ENCODE peak calls at places on chromosomes 6 and 20, in five cellular contexts. One of them, this sample, is unnamed.
A peak's percentile ranks its signal among the peaks of the same experiment; 100 is the strongest.

GRCh38 chr20:46631874-46632446 is 19.3 kb downstream of the SLC13A3 start:
- DNase-seq in stomach: no peak
- DNase-seq in GM23248: no peak
- DNase-seq in left ventricle myocardium inferior: no peak
- DNase-seq in brain microvascular endothelial cell: no peak
- DNase-seq in this sample: no peak

GRCh38 chr6:148538251-148539190 is 195.9 kb downstream of the SASH1 start:
- DNase-seq in stomach: no peak
- DNase-seq in GM23248: peak; percentile 75
- DNase-seq in left ventricle myocardium inferior: no peak
- DNase-seq in brain microvascular endothelial cell: no peak
- DNase-seq in this sample: no peak

GRCh38 chr6:105322499-105323231 is 80.2 kb downstream of the PREP start:
- DNase-seq in left ventricle myocardium inferior: no peak
- DNase-seq in brain microvascular endothelial cell: no peak
- DNase-seq in stomach: no peak
- DNase-seq in GM23248: no peak
- DNase-seq in this sample: no peak

GRCh38 chr20:57594092-57594911 is 25.9 kb downstream of the ZBP1 start:
- DNase-seq in stomach: peak; percentile 62
- DNase-seq in GM23248: peak; percentile 47
- DNase-seq in brain microvascular endothelial cell: no peak
- DNase-seq in left ventricle myocardium inferior: peak; percentile 49
- DNase-seq in this sample: peak; percentile 70

GRCh38 chr6:1619106-1619665 is 9.5 kb downstream of the FOXC1 start:
- DNase-seq in brain microvascular endothelial cell: no peak
- DNase-seq in stomach: no peak
- DNase-seq in GM23248: no peak
- DNase-seq in left ventricle myocardium inferior: no peak
- DNase-seq in this sample: no peak

GRCh38 chr20:4069741-4070140 is 54.4 kb upstream of the RNF24 start:
- DNase-seq in brain microvascular endothelial cell: no peak
- DNase-seq in stomach: no peak
- DNase-seq in left ventricle myocardium inferior: no peak
- DNase-seq in GM23248: peak; percentile 70
- DNase-seq in this sample: no peak

GRCh38 chr6:74567891-74568290 is 638.0 kb downstream of the COL12A1 start:
- DNase-seq in brain microvascular endothelial cell: no peak
- DNase-seq in left ventricle myocardium inferior: no peak
- DNase-seq in stomach: no peak
- DNase-seq in GM23248: no peak
- DNase-seq in this sample: no peak

GRCh38 chr6:135304883-135305282 is 123.8 kb downstream of the MYB start:
- DNase-seq in GM23248: no peak
- DNase-seq in stomach: no peak
- DNase-seq in brain microvascular endothelial cell: no peak
- DNase-seq in left ventricle myocardium inferior: no peak
- DNase-seq in this sample: no peak

GRCh38 chr6:44850367-44850766 is 462.9 kb downstream of the CDC5L start:
- DNase-seq in left ventricle myocardium inferior: no peak
- DNase-seq in stomach: no peak
- DNase-seq in GM23248: no peak
- DNase-seq in brain microvascular endothelial cell: no peak
- DNase-seq in this sample: no peak

GRCh38 chr6:26003102-26003694 is 40.6 kb downstream of the TRIM38 start:
- DNase-seq in stomach: peak; percentile 66
- DNase-seq in brain microvascular endothelial cell: peak; percentile 54
- DNase-seq in left ventricle myocardium inferior: no peak
- DNase-seq in GM23248: peak; percentile 66
- DNase-seq in this sample: peak; percentile 76

GRCh38 chr20:39318911-39319310 is 356.8 kb downstream of the DHX35 start:
- DNase-seq in stomach: no peak
- DNase-seq in GM23248: no peak
- DNase-seq in left ventricle myocardium inferior: no peak
- DNase-seq in brain microvascular endothelial cell: no peak
- DNase-seq in this sample: no peak

GRCh38 chr6:1110164-1110563 is 201.7 kb upstream of the FOXQ1 start:
- DNase-seq in stomach: no peak
- DNase-seq in brain microvascular endothelial cell: no peak
- DNase-seq in left ventricle myocardium inferior: no peak
- DNase-seq in GM23248: no peak
- DNase-seq in this sample: no peak

GRCh38 chr6:47230579-47230978 is 79.1 kb downstream of the TNFRSF21 start:
- DNase-seq in left ventricle myocardium inferior: no peak
- DNase-seq in stomach: no peak
- DNase-seq in GM23248: no peak
- DNase-seq in brain microvascular endothelial cell: no peak
- DNase-seq in this sample: no peak

GRCh38 chr6:152226119-152226518 is 411.0 kb downstream of the SYNE1 start:
- DNase-seq in left ventricle myocardium inferior: no peak
- DNase-seq in brain microvascular endothelial cell: no peak
- DNase-seq in GM23248: no peak
- DNase-seq in stomach: no peak
- DNase-seq in this sample: no peak

GRCh38 chr20:1328680-1329330 is at the start of gene SDCBP2:
- DNase-seq in stomach: peak; percentile 89
- DNase-seq in left ventricle myocardium inferior: no peak
- DNase-seq in GM23248: no peak
- DNase-seq in brain microvascular endothelial cell: no peak
- DNase-seq in this sample: peak; percentile 12

GRCh38 chr6:85677243-85677956 is 34.7 kb upstream of the SYNCRIP start:
- DNase-seq in brain microvascular endothelial cell: no peak
- DNase-seq in GM23248: peak; percentile 47
- DNase-seq in stomach: no peak
- DNase-seq in left ventricle myocardium inferior: no peak
- DNase-seq in this sample: no peak

GRCh38 chr6:37919417-37920157 is 100.1 kb downstream of the ZFAND3 start:
- DNase-seq in left ventricle myocardium inferior: no peak
- DNase-seq in GM23248: peak; percentile 73
- DNase-seq in stomach: no peak
- DNase-seq in brain microvascular endothelial cell: peak; percentile 13
- DNase-seq in this sample: no peak

GRCh38 chr6:34151321-34152041 is 5.6 kb upstream of the GRM4 start:
- DNase-seq in stomach: no peak
- DNase-seq in left ventricle myocardium inferior: no peak
- DNase-seq in brain microvascular endothelial cell: no peak
- DNase-seq in GM23248: no peak
- DNase-seq in this sample: no peak

GRCh38 chr20:58892932-58893224 is 40.4 kb downstream of the GNAS start:
- DNase-seq in left ventricle myocardium inferior: no peak
- DNase-seq in brain microvascular endothelial cell: no peak
- DNase-seq in GM23248: no peak
- DNase-seq in stomach: no peak
- DNase-seq in this sample: no peak

GRCh38 chr20:58892126-58892931 is 39.8 kb downstream of the GNAS start:
- DNase-seq in GM23248: peak; percentile 84
- DNase-seq in stomach: peak; percentile 67
- DNase-seq in brain microvascular endothelial cell: peak; percentile 34
- DNase-seq in left ventricle myocardium inferior: peak; percentile 82
- DNase-seq in this sample: peak; percentile 82

GRCh38 chr20:58894652-58895051 is 42.1 kb downstream of the GNAS start:
- DNase-seq in brain microvascular endothelial cell: no peak
- DNase-seq in stomach: no peak
- DNase-seq in left ventricle myocardium inferior: no peak
- DNase-seq in GM23248: no peak
- DNase-seq in this sample: no peak

GRCh38 chr20:58895099-58895795 is 42.7 kb downstream of the GNAS start:
- DNase-seq in GM23248: peak; percentile 45
- DNase-seq in brain microvascular endothelial cell: no peak
- DNase-seq in left ventricle myocardium inferior: no peak
- DNase-seq in stomach: no peak
- DNase-seq in this sample: no peak

GRCh38 chr20:58893355-58894151 is 41.0 kb downstream of the GNAS start:
- DNase-seq in brain microvascular endothelial cell: no peak
- DNase-seq in GM23248: peak; percentile 85
- DNase-seq in stomach: no peak
- DNase-seq in left ventricle myocardium inferior: no peak
- DNase-seq in this sample: no peak
- H3K27ac ChIP-seq in brain microvascular endothelial cell: no peak overlapping the region
- H3K27ac ChIP-seq in GM23248: peak overlapping the region; percentile 96
- H3K27ac ChIP-seq in stomach: peak overlapping the region; percentile 98
- H3K27ac ChIP-seq in left ventricle myocardium inferior: peak overlapping the region; percentile 98
- H3K27ac ChIP-seq in this sample: no peak overlapping the region

GRCh38 chr6:11217360-11218076 is 14.9 kb downstream of the NEDD9 start:
- DNase-seq in brain microvascular endothelial cell: no peak
- DNase-seq in GM23248: no peak
- DNase-seq in stomach: peak; percentile 59
- DNase-seq in left ventricle myocardium inferior: no peak
- DNase-seq in this sample: no peak

GRCh38 chr6:11214438-11214837 is 18.0 kb downstream of the NEDD9 start:
- DNase-seq in left ventricle myocardium inferior: no peak
- DNase-seq in GM23248: no peak
- DNase-seq in brain microvascular endothelial cell: no peak
- DNase-seq in stomach: no peak
- DNase-seq in this sample: peak; percentile 58

GRCh38 chr6:11218077-11218392 is 14.4 kb downstream of the NEDD9 start:
- DNase-seq in brain microvascular endothelial cell: no peak
- DNase-seq in left ventricle myocardium inferior: no peak
- DNase-seq in GM23248: no peak
- DNase-seq in stomach: no peak
- DNase-seq in this sample: no peak

GRCh38 chr6:11214911-11215310 is 17.6 kb downstream of the NEDD9 start:
- DNase-seq in stomach: no peak
- DNase-seq in GM23248: no peak
- DNase-seq in brain microvascular endothelial cell: no peak
- DNase-seq in left ventricle myocardium inferior: no peak
- DNase-seq in this sample: no peak

GRCh38 chr6:11215773-11216172 is 16.7 kb downstream of the NEDD9 start:
- DNase-seq in stomach: peak; percentile 59
- DNase-seq in GM23248: no peak
- DNase-seq in left ventricle myocardium inferior: no peak
- DNase-seq in brain microvascular endothelial cell: no peak
- DNase-seq in this sample: no peak
- H3K27ac ChIP-seq in stomach: peak overlapping the region; percentile 85
- H3K27ac ChIP-seq in GM23248: no peak overlapping the region
- H3K27ac ChIP-seq in left ventricle myocardium inferior: peak overlapping the region; percentile 87
- H3K27ac ChIP-seq in brain microvascular endothelial cell: no peak overlapping the region
- H3K27ac ChIP-seq in this sample: peak overlapping the region; percentile 67

DNA sequence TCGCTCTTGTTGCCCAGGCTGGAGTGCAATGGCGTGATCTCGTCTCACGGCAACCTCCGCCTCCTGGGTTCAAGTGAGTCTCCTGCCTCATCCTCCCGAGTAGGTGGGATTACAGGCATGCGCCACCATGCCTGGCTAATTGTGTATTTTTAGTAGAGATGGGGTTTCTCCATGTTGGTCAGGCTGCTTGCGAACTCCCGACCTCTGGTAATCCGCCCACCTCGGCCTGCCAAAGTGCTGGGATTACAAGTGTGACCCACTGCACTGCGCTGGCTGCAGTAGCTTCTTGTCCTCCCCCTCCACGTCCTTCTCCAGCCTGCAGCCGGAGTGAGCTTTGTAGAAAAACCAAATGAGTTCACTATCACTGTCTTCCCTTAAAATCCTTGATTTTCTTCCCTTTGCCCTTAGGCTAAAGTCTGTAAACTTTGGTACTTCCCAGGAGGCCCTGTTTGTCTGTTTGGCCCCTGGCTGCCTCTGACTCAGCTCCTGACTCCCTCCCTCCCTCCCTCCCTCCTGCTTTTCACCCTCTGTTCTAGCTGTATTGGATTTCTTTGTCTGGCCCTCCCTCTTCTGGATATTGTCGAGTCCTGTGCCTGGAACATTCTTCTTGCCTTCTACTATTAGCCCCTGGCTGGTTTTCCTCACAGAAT is 12.9 kb downstream of the PARD6B start:
- DNase-seq in brain microvascular endothelial cell: peak; percentile 84
- DNase-seq in GM23248: peak; percentile 91
- DNase-seq in left ventricle myocardium inferior: peak; percentile 43
- DNase-seq in stomach: peak; percentile 68
- DNase-seq in this sample: peak; percentile 84
- H3K27ac ChIP-seq in brain microvascular endothelial cell: peak overlapping the region; percentile 42
- H3K27ac ChIP-seq in GM23248: peak overlapping the region; percentile 70
- H3K27ac ChIP-seq in left ventricle myocardium inferior: peak overlapping the region; percentile 93
- H3K27ac ChIP-seq in stomach: peak overlapping the region; percentile 87
- H3K27ac ChIP-seq in this sample: peak overlapping the region; percentile 86

GRCh38 chr6:40997256-40997957 is 41.6 kb downstream of the UNC5CL start:
- DNase-seq in brain microvascular endothelial cell: peak; percentile 73
- DNase-seq in left ventricle myocardium inferior: no peak
- DNase-seq in GM23248: peak; percentile 64
- DNase-seq in stomach: peak; percentile 67
- DNase-seq in this sample: peak; percentile 29
- H3K27ac ChIP-seq in brain microvascular endothelial cell: peak overlapping the region; percentile 2
- H3K27ac ChIP-seq in left ventricle myocardium inferior: peak overlapping the region; percentile 89
- H3K27ac ChIP-seq in GM23248: no peak overlapping the region
- H3K27ac ChIP-seq in stomach: peak overlapping the region; percentile 85
- H3K27ac ChIP-seq in this sample: peak overlapping the region; percentile 29